ENCODE peak calls at places on chromosomes 2 and 18, in nine cellular contexts. One of them, this sample, is unnamed.
A peak's percentile ranks its signal among the peaks of the same experiment; 100 is the strongest.

GRCh38 chr18:57910817-57911216 is 107.7 kb upstream of the ATP8B1 start:
- DNase-seq in ovary: no peak
- DNase-seq in tibial artery: no peak
- DNase-seq in HepG2: no peak
- DNase-seq in mammary epithelial cell: no peak
- DNase-seq in psoas muscle: no peak
- DNase-seq in prostate gland: no peak
- DNase-seq in adrenal gland: no peak
- DNase-seq in AG04450: no peak
- DNase-seq in this sample: no peak

GRCh38 chr18:24702001-24702400 is 241.6 kb downstream of the HRH4 start:
- DNase-seq in ovary: no peak
- DNase-seq in tibial artery: no peak
- DNase-seq in HepG2: no peak
- DNase-seq in mammary epithelial cell: no peak
- DNase-seq in psoas muscle: no peak
- DNase-seq in prostate gland: no peak
- DNase-seq in adrenal gland: no peak
- DNase-seq in AG04450: no peak
- DNase-seq in this sample: no peak

GRCh38 chr2:216242365-216242764 is 129.9 kb downstream of the MARCHF4 start:
- DNase-seq in ovary: no peak
- DNase-seq in tibial artery: no peak
- DNase-seq in HepG2: no peak
- DNase-seq in mammary epithelial cell: no peak
- DNase-seq in psoas muscle: no peak
- DNase-seq in prostate gland: no peak
- DNase-seq in adrenal gland: no peak
- DNase-seq in AG04450: no peak
- DNase-seq in this sample: no peak

GRCh38 chr2:66772618-66773017 is 337.7 kb downstream of the MEIS1 start:
- DNase-seq in ovary: no peak
- DNase-seq in tibial artery: no peak
- DNase-seq in HepG2: no peak
- DNase-seq in mammary epithelial cell: no peak
- DNase-seq in psoas muscle: no peak
- DNase-seq in prostate gland: no peak
- DNase-seq in adrenal gland: no peak
- DNase-seq in AG04450: no peak
- DNase-seq in this sample: no peak

GRCh38 chr2:239648607-239649006 is 247.8 kb upstream of the HDAC4 start:
- DNase-seq in ovary: no peak
- DNase-seq in tibial artery: no peak
- DNase-seq in HepG2: no peak
- DNase-seq in mammary epithelial cell: no peak
- DNase-seq in psoas muscle: no peak
- DNase-seq in prostate gland: no peak
- DNase-seq in adrenal gland: no peak
- DNase-seq in AG04450: no peak
- DNase-seq in this sample: no peak

GRCh38 chr2:179253226-179253625 is 11.4 kb downstream of the SESTD1 start:
- DNase-seq in ovary: no peak
- DNase-seq in tibial artery: no peak
- DNase-seq in HepG2: no peak
- DNase-seq in mammary epithelial cell: no peak
- DNase-seq in psoas muscle: no peak
- DNase-seq in prostate gland: no peak
- DNase-seq in adrenal gland: no peak
- DNase-seq in AG04450: no peak
- DNase-seq in this sample: no peak

GRCh38 chr2:220198911-220199310 is 571.5 kb downstream of the SLC4A3 start:
- DNase-seq in ovary: no peak
- DNase-seq in tibial artery: no peak
- DNase-seq in HepG2: no peak
- DNase-seq in mammary epithelial cell: peak; percentile 96
- DNase-seq in psoas muscle: no peak
- DNase-seq in prostate gland: peak; percentile 78
- DNase-seq in adrenal gland: no peak
- DNase-seq in AG04450: peak; percentile 50
- DNase-seq in this sample: no peak

GRCh38 chr2:156332452-156333273 is at the start of gene NR4A2:
- DNase-seq in ovary: peak; percentile 95
- DNase-seq in tibial artery: peak; percentile 96
- DNase-seq in HepG2: peak; percentile 16
- DNase-seq in mammary epithelial cell: peak; percentile 92
- DNase-seq in psoas muscle: peak; percentile 91
- DNase-seq in prostate gland: peak; percentile 93
- DNase-seq in adrenal gland: peak; percentile 92
- DNase-seq in AG04450: no peak
- DNase-seq in this sample: peak; percentile 91

GRCh38 chr2:32772623-32773221 is 144.9 kb downstream of the TTC27 start:
- DNase-seq in ovary: no peak
- DNase-seq in tibial artery: no peak
- DNase-seq in HepG2: peak; percentile 48
- DNase-seq in mammary epithelial cell: peak; percentile 19
- DNase-seq in psoas muscle: no peak
- DNase-seq in prostate gland: no peak
- DNase-seq in adrenal gland: no peak
- DNase-seq in AG04450: peak; percentile 23
- DNase-seq in this sample: no peak

GRCh38 chr2:149651229-149651628 is 63.7 kb upstream of the MMADHC start:
- DNase-seq in ovary: no peak
- DNase-seq in tibial artery: no peak
- DNase-seq in HepG2: peak; percentile 7
- DNase-seq in mammary epithelial cell: no peak
- DNase-seq in psoas muscle: no peak
- DNase-seq in prostate gland: no peak
- DNase-seq in adrenal gland: no peak
- DNase-seq in AG04450: no peak
- DNase-seq in this sample: no peak

GRCh38 chr2:55416826-55417568 is 2.7 kb downstream of the CCDC88A start:
- DNase-seq in ovary: no peak
- DNase-seq in tibial artery: no peak
- DNase-seq in HepG2: no peak
- DNase-seq in mammary epithelial cell: no peak
- DNase-seq in psoas muscle: no peak
- DNase-seq in prostate gland: no peak
- DNase-seq in adrenal gland: no peak
- DNase-seq in AG04450: no peak
- DNase-seq in this sample: no peak

GRCh38 chr2:55418512-55419235 is 982 bp downstream of the CCDC88A start:
- DNase-seq in ovary: no peak
- DNase-seq in tibial artery: no peak
- DNase-seq in HepG2: peak; percentile 30
- DNase-seq in mammary epithelial cell: peak; percentile 14
- DNase-seq in psoas muscle: no peak
- DNase-seq in prostate gland: no peak
- DNase-seq in adrenal gland: no peak
- DNase-seq in AG04450: no peak
- DNase-seq in this sample: no peak

GRCh38 chr2:55419514-55420243 is at the start of gene CCDC88A:
- DNase-seq in ovary: peak; percentile 98
- DNase-seq in tibial artery: peak; percentile 98
- DNase-seq in HepG2: peak; percentile 92
- DNase-seq in mammary epithelial cell: peak; percentile 97
- DNase-seq in psoas muscle: peak; percentile 98
- DNase-seq in prostate gland: peak; percentile 90
- DNase-seq in adrenal gland: peak; percentile 95
- DNase-seq in AG04450: peak; percentile 96
- DNase-seq in this sample: peak; percentile 98

GRCh38 chr2:55419236-55419513 is 481 bp downstream of the CCDC88A start:
- DNase-seq in ovary: no peak
- DNase-seq in tibial artery: no peak
- DNase-seq in HepG2: no peak
- DNase-seq in mammary epithelial cell: no peak
- DNase-seq in psoas muscle: peak; percentile 57
- DNase-seq in prostate gland: peak; percentile 12
- DNase-seq in adrenal gland: no peak
- DNase-seq in AG04450: no peak
- DNase-seq in this sample: peak; percentile 24

DNA sequence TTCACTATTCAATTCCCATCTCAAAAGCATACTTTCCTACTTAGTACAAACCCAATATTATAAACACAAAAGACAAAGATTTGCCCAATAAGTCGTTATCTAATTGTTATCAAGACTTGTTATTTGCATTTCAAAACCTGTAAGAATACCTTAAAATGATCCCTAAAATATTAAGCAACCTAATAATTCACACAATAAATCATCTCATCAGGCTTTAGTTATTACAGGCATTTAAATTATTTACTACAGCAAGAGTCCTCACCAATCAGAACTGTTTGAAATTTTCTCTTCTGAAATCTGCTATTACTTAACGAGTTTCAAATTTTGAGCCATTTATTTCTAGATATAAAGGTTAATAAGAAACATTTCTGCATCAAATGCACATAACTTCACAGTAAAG is 1.6 kb downstream of the CCDC88A start:
- DNase-seq in ovary: no peak
- DNase-seq in tibial artery: no peak
- DNase-seq in HepG2: no peak
- DNase-seq in mammary epithelial cell: no peak
- DNase-seq in psoas muscle: no peak
- DNase-seq in prostate gland: no peak
- DNase-seq in adrenal gland: no peak
- DNase-seq in AG04450: no peak
- DNase-seq in this sample: no peak
- H3K27ac ChIP-seq in ovary: no peak overlapping the region
- H3K27ac ChIP-seq in tibial artery: peak overlapping the region; percentile 85
- H3K27ac ChIP-seq in HepG2: peak overlapping the region; percentile 86
- H3K27ac ChIP-seq in mammary epithelial cell: no peak overlapping the region
- H3K27ac ChIP-seq in psoas muscle: peak overlapping the region; percentile 87
- H3K27ac ChIP-seq in prostate gland: no peak overlapping the region
- H3K27ac ChIP-seq in adrenal gland: no peak overlapping the region
- H3K27ac ChIP-seq in AG04450: no peak overlapping the region
- H3K27ac ChIP-seq in this sample: no peak overlapping the region

DNA sequence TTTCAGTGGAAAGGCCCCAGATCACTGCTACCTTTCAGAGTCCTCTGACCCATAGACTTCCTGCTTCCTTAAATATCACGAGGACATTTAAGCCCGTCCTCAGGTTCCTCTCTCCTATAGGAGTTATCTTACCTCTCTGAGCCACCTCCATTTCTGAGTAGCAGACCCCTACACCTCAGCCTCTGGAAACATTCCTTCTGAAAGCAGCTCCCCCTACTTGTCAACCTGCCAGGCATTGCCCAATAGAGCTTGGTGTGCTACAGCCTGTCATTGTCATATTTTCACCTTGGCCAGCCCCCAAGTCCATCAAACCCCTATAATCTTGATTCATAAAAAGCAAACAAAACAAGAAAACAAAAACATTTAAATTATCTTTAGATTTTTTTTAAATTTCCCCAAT is 717.9 kb upstream of the SLC8A1 start:
- DNase-seq in ovary: no peak
- DNase-seq in tibial artery: no peak
- DNase-seq in HepG2: no peak
- DNase-seq in mammary epithelial cell: no peak
- DNase-seq in psoas muscle: no peak
- DNase-seq in prostate gland: no peak
- DNase-seq in adrenal gland: no peak
- DNase-seq in AG04450: no peak
- DNase-seq in this sample: no peak
- TF ChIP-seq CTCF in ovary: no peak
- TF ChIP-seq CTCF in tibial artery: no peak
- TF ChIP-seq CTCF in HepG2: peak; percentile 7
- TF ChIP-seq CTCF in mammary epithelial cell: no peak
- TF ChIP-seq CTCF in psoas muscle: no peak
- TF ChIP-seq CTCF in prostate gland: no peak
- TF ChIP-seq CTCF in adrenal gland: no peak
- TF ChIP-seq CTCF in AG04450: no peak
- TF ChIP-seq CTCF in this sample: no peak

GRCh38 chr2:20668470-20668869 is 1.5 kb downstream of the GDF7 start:
- DNase-seq in ovary: no peak
- DNase-seq in tibial artery: no peak
- DNase-seq in HepG2: no peak
- DNase-seq in mammary epithelial cell: no peak
- DNase-seq in psoas muscle: no peak
- DNase-seq in prostate gland: no peak
- DNase-seq in adrenal gland: no peak
- DNase-seq in AG04450: no peak
- DNase-seq in this sample: no peak
- H3K4me3 ChIP-seq in ovary: no peak overlapping the region
- H3K4me3 ChIP-seq in tibial artery: peak overlapping the region; percentile 57
- H3K4me3 ChIP-seq in HepG2: peak overlapping the region; percentile 87
- H3K4me3 ChIP-seq in mammary epithelial cell: no peak overlapping the region
- H3K4me3 ChIP-seq in psoas muscle: no peak overlapping the region
- H3K4me3 ChIP-seq in prostate gland: no peak overlapping the region
- H3K4me3 ChIP-seq in adrenal gland: no peak overlapping the region
- H3K4me3 ChIP-seq in AG04450: no peak overlapping the region
- H3K4me3 ChIP-seq in this sample: peak overlapping the region; percentile 54

GRCh38 chr2:196266351-196266750 is 95.0 kb upstream of the STK17B start:
- DNase-seq in ovary: no peak
- DNase-seq in tibial artery: no peak
- DNase-seq in HepG2: no peak
- DNase-seq in mammary epithelial cell: peak; percentile 46
- DNase-seq in psoas muscle: no peak
- DNase-seq in prostate gland: no peak
- DNase-seq in adrenal gland: no peak
- DNase-seq in AG04450: no peak
- DNase-seq in this sample: no peak

GRCh38 chr2:196260546-196260945 is 89.2 kb upstream of the STK17B start:
- DNase-seq in ovary: no peak
- DNase-seq in tibial artery: no peak
- DNase-seq in HepG2: no peak
- DNase-seq in mammary epithelial cell: no peak
- DNase-seq in psoas muscle: no peak
- DNase-seq in prostate gland: no peak
- DNase-seq in adrenal gland: no peak
- DNase-seq in AG04450: no peak
- DNase-seq in this sample: no peak

GRCh38 chr2:196259507-196260481 is 88.4 kb upstream of the STK17B start:
- DNase-seq in ovary: no peak
- DNase-seq in tibial artery: no peak
- DNase-seq in HepG2: peak; percentile 69
- DNase-seq in mammary epithelial cell: peak; percentile 56
- DNase-seq in psoas muscle: no peak
- DNase-seq in prostate gland: peak; percentile 42
- DNase-seq in adrenal gland: no peak
- DNase-seq in AG04450: no peak
- DNase-seq in this sample: no peak

GRCh38 chr2:196262606-196263005 is 91.2 kb upstream of the STK17B start:
- DNase-seq in ovary: no peak
- DNase-seq in tibial artery: no peak
- DNase-seq in HepG2: no peak
- DNase-seq in mammary epithelial cell: no peak
- DNase-seq in psoas muscle: no peak
- DNase-seq in prostate gland: no peak
- DNase-seq in adrenal gland: no peak
- DNase-seq in AG04450: no peak
- DNase-seq in this sample: no peak

DNA sequence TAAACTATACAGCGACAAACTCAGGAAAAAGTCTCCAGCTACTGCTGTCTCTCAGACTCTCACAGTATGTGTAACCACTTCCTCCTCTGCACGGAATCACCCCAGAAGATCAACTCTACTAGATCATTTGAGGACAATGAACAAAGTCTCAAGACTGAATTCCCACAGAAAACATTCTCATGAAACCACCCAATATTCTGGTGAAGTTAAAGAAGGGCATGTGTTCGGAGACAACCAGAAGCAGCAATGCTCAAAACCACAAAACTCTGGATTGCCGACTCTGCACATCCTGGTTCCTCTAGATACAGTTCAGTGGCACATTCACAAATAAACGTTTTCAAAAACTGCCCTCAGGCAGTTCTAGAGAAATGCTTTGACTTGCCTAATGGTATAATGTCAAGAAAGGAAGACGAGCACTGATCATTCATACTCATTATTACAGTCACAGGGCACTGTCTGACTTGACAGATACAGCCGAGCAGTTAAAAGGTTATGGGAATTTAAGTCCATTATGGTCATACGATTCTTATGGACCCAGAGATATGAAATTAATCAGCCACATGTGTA is 91.9 kb upstream of the STK17B start:
- DNase-seq in ovary: no peak
- DNase-seq in tibial artery: no peak
- DNase-seq in HepG2: no peak
- DNase-seq in mammary epithelial cell: peak; percentile 90
- DNase-seq in psoas muscle: no peak
- DNase-seq in prostate gland: no peak
- DNase-seq in adrenal gland: no peak
- DNase-seq in AG04450: no peak
- DNase-seq in this sample: no peak
- H3K27ac ChIP-seq in ovary: no peak overlapping the region
- H3K27ac ChIP-seq in tibial artery: no peak overlapping the region
- H3K27ac ChIP-seq in HepG2: no peak overlapping the region
- H3K27ac ChIP-seq in mammary epithelial cell: peak overlapping the region; percentile 52
- H3K27ac ChIP-seq in psoas muscle: no peak overlapping the region
- H3K27ac ChIP-seq in prostate gland: no peak overlapping the region
- H3K27ac ChIP-seq in adrenal gland: no peak overlapping the region
- H3K27ac ChIP-seq in AG04450: no peak overlapping the region
- H3K27ac ChIP-seq in this sample: no peak overlapping the region